ENCODE peak calls at places on chromosome 21, in five cellular contexts. Q is HCT116, S is H1, U is K562, Z is HepG2. D is an unnamed sample.
A peak's percentile ranks its signal among the peaks of the same experiment; 100 is the strongest.

GRCh38 chr21:26782349-26782748 is 62.9 kb downstream of the ADAMTS1 start:
- DNase-seq in Q (no peak), S (no peak), U (no peak), Z (no peak), D (no peak)

GRCh38 chr21:34351786-34352241 is 12.0 kb upstream of the KCNE2 start:
- DNase-seq in Q (peak; percentile 48), S (no peak), U (peak; percentile 66), Z (peak; percentile 80), D (peak; percentile 62)

GRCh38 chr21:26777166-26777565 is 68.0 kb downstream of the ADAMTS1 start:
- DNase-seq in Q (no peak), S (no peak), U (no peak), Z (no peak), D (no peak)

GRCh38 chr21:39611547-39612190 is 1.1 kb upstream of the B3GALT5 start:
- DNase-seq in Q (no peak), S (no peak), U (no peak), Z (no peak), D (no peak)

GRCh38 chr21:36134820-36135390 is at the start of gene CBR3:
- DNase-seq in Q (no peak), S (no peak), U (no peak), Z (no peak), D (no peak)

GRCh38 chr21:33949516-33950424 is 34.2 kb upstream of the ATP5PO start:
- DNase-seq in Q (no peak), S (peak; percentile 29), U (no peak), Z (no peak), D (no peak)

GRCh38 chr21:31502537-31503143 is 156.9 kb upstream of the SOD1 start:
- DNase-seq in Q (no peak), S (no peak), U (no peak), Z (no peak), D (no peak)

GRCh38 chr21:39523398-39523797 is 71.6 kb downstream of the SH3BGR start:
- DNase-seq in Q (no peak), S (no peak), U (no peak), Z (no peak), D (no peak)

GRCh38 chr21:37445228-37445627 is 78.7 kb downstream of the DYRK1A start:
- DNase-seq in Q (no peak), S (no peak), U (no peak), Z (no peak), D (no peak)

DNA sequence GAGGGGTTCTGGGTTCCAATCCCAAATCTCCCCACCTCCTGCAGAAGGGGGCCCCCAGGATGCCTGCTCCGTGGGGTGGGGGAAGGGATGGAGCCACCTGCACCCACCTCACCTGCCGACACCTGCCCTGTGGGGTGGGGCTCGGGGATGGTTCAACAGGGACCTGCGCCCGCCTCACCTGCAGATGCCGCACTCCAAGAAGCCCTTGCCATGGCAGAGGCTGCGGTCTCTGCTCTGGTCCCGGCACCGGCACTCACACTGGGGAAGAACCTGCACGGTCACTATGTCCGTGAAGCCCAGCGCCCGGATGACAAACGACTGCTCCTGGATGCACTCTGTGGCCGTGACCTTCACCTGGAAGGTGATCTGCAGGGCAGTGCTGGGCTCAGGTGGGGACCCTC is 18.1 kb upstream of the PTTG1IP start:
- DNase-seq in Q (no peak), S (no peak), U (no peak), Z (no peak), D (no peak)
- TF ChIP-seq ZNF274 in Q (no peak), S (no peak), U (no peak), Z (no peak), D (no peak)

GRCh38 chr21:15096146-15096545 is 31.3 kb upstream of the NRIP1 start:
- DNase-seq in Q (no peak), S (no peak), U (no peak), Z (no peak), D (no peak)
- TF ChIP-seq ZNF274 in Q (no peak), S (no peak), U (no peak), Z (no peak), D (no peak)

GRCh38 chr21:29098156-29098555 is 24.7 kb upstream of the CCT8 start:
- DNase-seq in Q (no peak), S (no peak), U (no peak), Z (no peak), D (no peak)
- TF ChIP-seq ZNF274 in Q (no peak), S (no peak), U (no peak), Z (no peak), D (no peak)

GRCh38 chr21:30206551-30207251 is 9.2 kb downstream of the CLDN8 start:
- DNase-seq in Q (no peak), S (no peak), U (no peak), Z (no peak), D (no peak)
- TF ChIP-seq ZNF274 in Q (no peak), S (no peak), U (no peak), Z (no peak), D (no peak)

DNA sequence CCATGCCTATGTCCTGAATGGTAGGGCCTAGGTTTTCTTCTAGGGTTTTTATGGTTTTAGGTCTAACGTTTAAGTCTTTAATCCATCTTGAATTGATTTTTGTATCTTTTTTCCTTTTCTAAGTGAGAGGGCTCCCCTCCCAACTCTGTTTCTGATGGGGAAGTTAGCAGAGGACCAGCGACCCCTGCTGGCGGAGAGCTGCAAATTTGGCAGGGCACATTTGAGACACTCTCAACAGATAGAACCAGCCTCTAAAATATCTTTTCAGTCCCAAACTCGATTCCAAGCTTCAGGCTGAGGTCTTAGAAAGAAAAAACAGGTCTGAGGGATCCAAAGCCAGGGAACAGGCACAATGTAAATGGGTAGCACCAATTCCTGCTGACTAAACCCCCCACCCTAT is 32.5 kb downstream of the LRRC3 start:
- DNase-seq in Q (peak; percentile 28), S (peak; percentile 84), U (peak; percentile 66), Z (peak; percentile 30), D (peak; percentile 55)
- TF ChIP-seq ZNF274 in Q (no peak), S (no peak), U (no peak), Z (no peak), D (no peak)

DNA sequence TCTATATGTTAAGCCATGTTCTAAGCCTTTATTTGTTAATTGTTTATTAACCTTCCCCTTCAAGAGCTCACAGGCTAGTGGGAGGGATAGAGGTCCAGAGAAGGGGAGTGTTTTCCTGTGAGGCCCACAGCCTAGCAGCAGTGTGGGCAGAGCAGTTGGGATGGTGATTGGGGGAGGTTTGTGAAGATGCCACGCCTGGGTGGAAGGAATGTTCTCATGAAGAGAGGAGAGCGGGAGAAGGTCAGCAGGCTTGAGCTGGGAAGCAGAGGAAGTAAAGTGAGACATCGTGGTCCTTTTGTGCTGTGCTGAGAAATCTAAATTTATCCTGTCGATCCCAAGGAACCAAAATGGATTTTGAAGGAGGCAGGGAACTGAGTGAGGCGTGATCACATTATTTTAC is 42.6 kb downstream of the TRAPPC10 start:
- DNase-seq in Q (no peak), S (no peak), U (no peak), Z (no peak), D (no peak)
- TF ChIP-seq ZNF274 in Q (no peak), S (no peak), U (no peak), Z (no peak), D (no peak)

GRCh38 chr21:42565886-42566523 is 52.4 kb downstream of the SLC37A1 start:
- DNase-seq in Q (no peak), S (no peak), U (no peak), Z (no peak), D (no peak)

GRCh38 chr21:42563261-42564045 is 49.8 kb downstream of the SLC37A1 start:
- DNase-seq in Q (no peak), S (no peak), U (no peak), Z (no peak), D (no peak)

GRCh38 chr21:42565206-42565810 is 51.7 kb downstream of the SLC37A1 start:
- DNase-seq in Q (no peak), S (no peak), U (no peak), Z (no peak), D (no peak)

GRCh38 chr21:42562816-42563215 is 49.2 kb downstream of the SLC37A1 start:
- DNase-seq in Q (no peak), S (no peak), U (no peak), Z (no peak), D (no peak)

GRCh38 chr21:42564561-42564971 is 50.9 kb downstream of the SLC37A1 start:
- DNase-seq in Q (no peak), S (no peak), U (no peak), Z (no peak), D (no peak)
- TF ChIP-seq ZNF274 in Q (no peak), S (no peak), U (no peak), Z (no peak), D (no peak)

GRCh38 chr21:25577765-25578069 is 29.6 kb downstream of the MRPL39 start:
- DNase-seq in Q (no peak), S (no peak), U (no peak), Z (no peak), D (no peak)

GRCh38 chr21:25569711-25570110 is 37.6 kb downstream of the MRPL39 start:
- DNase-seq in Q (no peak), S (no peak), U (no peak), Z (no peak), D (no peak)

GRCh38 chr21:25571726-25572121 is 35.6 kb downstream of the MRPL39 start:
- DNase-seq in Q (no peak), S (no peak), U (no peak), Z (no peak), D (no peak)

GRCh38 chr21:25572895-25573310 is 34.4 kb downstream of the MRPL39 start:
- DNase-seq in Q (no peak), S (no peak), U (no peak), Z (no peak), D (no peak)

DNA sequence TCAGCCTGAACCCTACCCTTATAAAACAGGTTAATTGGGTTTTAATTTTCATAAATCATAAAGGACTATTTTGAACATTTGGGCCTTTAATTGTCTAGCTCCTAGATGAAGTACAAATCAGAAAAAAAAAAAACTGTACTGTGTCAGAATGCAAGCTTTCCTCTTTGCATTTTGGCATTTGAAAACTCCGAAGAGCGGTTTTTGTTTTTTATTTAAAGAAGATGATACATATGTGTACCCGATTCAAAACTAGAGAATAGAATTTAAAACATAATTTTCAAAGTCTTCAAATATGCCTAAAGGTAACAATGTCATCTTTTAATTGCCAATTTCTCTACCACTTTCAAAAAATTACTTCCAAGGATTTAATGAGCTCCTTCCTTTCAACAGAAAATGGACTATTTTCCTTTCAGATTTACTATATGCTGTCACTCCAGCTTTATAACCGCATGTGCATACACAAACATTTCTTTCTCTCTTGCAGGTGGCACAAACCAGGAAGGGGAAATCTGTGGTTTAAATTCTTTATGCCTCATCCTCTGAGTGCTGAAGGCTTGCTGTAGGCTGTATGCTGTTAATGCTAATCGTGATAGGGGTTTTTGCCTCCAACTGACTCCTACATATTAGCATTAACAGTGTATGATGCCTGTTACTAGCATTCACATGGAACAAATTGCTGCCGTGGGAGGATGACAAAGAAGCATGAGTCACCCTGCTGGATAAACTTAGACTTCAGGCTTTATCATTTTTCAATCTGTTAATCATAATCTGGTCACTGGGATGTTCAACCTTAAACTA is 33.7 kb downstream of the MRPL39 start:
- DNase-seq in Q (peak; percentile 24), S (no peak), U (peak; percentile 38), Z (peak; percentile 6), D (no peak)
- TF ChIP-seq ZNF274 in Q (no peak), S (no peak), U (no peak), Z (no peak), D (no peak)

DNA sequence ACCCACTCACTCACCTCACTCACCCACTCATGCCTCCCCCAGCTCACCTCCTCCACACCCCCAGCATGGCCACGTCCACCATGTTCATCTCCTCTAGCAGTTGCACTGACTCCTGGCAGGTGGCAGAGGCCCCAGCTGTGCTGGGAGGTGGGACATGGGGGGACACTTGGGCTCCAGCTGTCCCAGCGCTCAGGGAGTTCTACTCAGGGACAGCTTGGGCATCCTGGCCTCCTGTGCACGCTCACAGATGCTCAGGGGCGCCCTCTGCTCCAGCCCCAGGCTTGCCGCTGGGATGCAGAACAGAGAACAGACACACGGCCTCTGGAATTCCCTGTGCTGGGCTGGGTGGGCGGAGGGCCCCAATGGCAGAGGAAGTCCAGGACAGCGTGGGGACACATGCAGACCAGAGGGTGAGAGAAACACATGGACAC is 5.2 kb downstream of the KRTAP10-8 start:
- DNase-seq in Q (no peak), S (peak; percentile 53), U (no peak), Z (no peak), D (no peak)
- TF ChIP-seq ZNF274 in Q (no peak), S (no peak), U (no peak), Z (no peak), D (no peak)